ENCODE peak calls at places on chromosomes 12 and 14, in five cellular contexts. X, U, W, Z and N are unnamed samples.

GRCh38 chr14:54908230-54908629 is 5.6 kb upstream of the GCH1 start:
- DNase-seq in X (no peak), U (no peak), W (no peak), Z (no peak), N (no peak)

GRCh38 chr14:103679351-103679750 is 35.9 kb downstream of the XRCC3 start:
- DNase-seq in X (no peak), U (peak; percentile 59), W (peak; percentile 27), Z (peak; percentile 47), N (peak; percentile 34)

GRCh38 chr12:110314308-110314707 is 33.3 kb downstream of the ATP2A2 start:
- DNase-seq in X (no peak), U (peak; percentile 31), W (peak; percentile 89), Z (peak; percentile 86), N (no peak)

GRCh38 chr12:104485651-104486341 is 29.0 kb downstream of the CHST11 start:
- DNase-seq in X (no peak), U (no peak), W (no peak), Z (no peak), N (no peak)

GRCh38 chr14:72480465-72481243 is 413.2 kb downstream of the DPF3 start:
- DNase-seq in X (no peak), U (no peak), W (no peak), Z (no peak), N (no peak)

GRCh38 chr14:78182722-78183121 is 12.5 kb downstream of the NRXN3 start:
- DNase-seq in X (no peak), U (no peak), W (no peak), Z (no peak), N (no peak)

GRCh38 chr12:75548879-75549278 is 37.5 kb upstream of the KRR1 start:
- DNase-seq in X (no peak), U (no peak), W (no peak), Z (no peak), N (no peak)

GRCh38 chr12:122072031-122072970 is 6.3 kb upstream of the MLXIP start:
- DNase-seq in X (no peak), U (peak; percentile 84), W (peak; percentile 99), Z (peak; percentile 98), N (peak; percentile 94)

GRCh38 chr12:100716658-100716948 is 78.0 kb upstream of the ANO4 start:
- DNase-seq in X (no peak), U (no peak), W (peak; percentile 16), Z (peak; percentile 7), N (no peak)

GRCh38 chr12:77120695-77121094 is 55.3 kb upstream of the E2F7 start:
- DNase-seq in X (no peak), U (no peak), W (peak; percentile 75), Z (peak; percentile 68), N (peak; percentile 31)

GRCh38 chr12:65501093-65501621 is 222.7 kb downstream of the MSRB3 start:
- DNase-seq in X (no peak), U (no peak), W (no peak), Z (no peak), N (peak; percentile 82)

GRCh38 chr14:77707724-77708408 is at the start of the genes ALKBH1 and SLIRP:
- DNase-seq in X (peak; percentile 11), U (peak; percentile 95), W (peak; percentile 82), Z (peak; percentile 80), N (peak; percentile 90)

GRCh38 chr14:53054457-53054856 is 98.7 kb downstream of the DDHD1 start:
- DNase-seq in X (no peak), U (peak; percentile 66), W (peak; percentile 57), Z (peak; percentile 39), N (peak; percentile 19)

GRCh38 chr14:96092936-96093335 is 53.8 kb downstream of the C14orf132 start:
- DNase-seq in X (no peak), U (no peak), W (no peak), Z (no peak), N (no peak)

GRCh38 chr12:26122681-26123481 is 2.0 kb downstream of the BHLHE41 start:
- DNase-seq in X (no peak), U (peak; percentile 53), W (peak; percentile 90), Z (peak; percentile 85), N (peak; percentile 87)

GRCh38 chr12:24034160-24034559 is 84.7 kb upstream of the SOX5 start:
- DNase-seq in X (no peak), U (no peak), W (peak; percentile 22), Z (peak; percentile 34), N (no peak)

GRCh38 chr12:52360663-52361271 is 6.5 kb downstream of the KRT85 start:
- DNase-seq in X (no peak), U (no peak), W (no peak), Z (no peak), N (no peak)

GRCh38 chr12:26721800-26722199 is 111.2 kb downstream of the ITPR2 start:
- DNase-seq in X (no peak), U (no peak), W (no peak), Z (no peak), N (no peak)

GRCh38 chr14:94227029-94227428 is 52.9 kb downstream of the PPP4R4 start:
- DNase-seq in X (no peak), U (peak; percentile 24), W (peak; percentile 17), Z (peak; percentile 13), N (no peak)

GRCh38 chr14:100410056-100410565 is 87.0 kb downstream of the SLC25A47 start:
- DNase-seq in X (no peak), U (no peak), W (peak; percentile 27), Z (peak; percentile 87), N (peak; percentile 55)

GRCh38 chr12:62260733-62261683 is 804 bp downstream of the USP15 start:
- DNase-seq in X (peak; percentile 14), U (peak; percentile 44), W (peak; percentile 50), Z (peak; percentile 63), N (peak; percentile 54)

GRCh38 chr12:32418903-32419519 is 19.7 kb downstream of the FGD4 start:
- DNase-seq in X (no peak), U (no peak), W (no peak), Z (no peak), N (no peak)

GRCh38 chr12:132365226-132365625 is 35.8 kb upstream of the GALNT9 start:
- DNase-seq in X (no peak), U (no peak), W (no peak), Z (no peak), N (no peak)

GRCh38 chr12:48176417-48176751 is 7.1 kb upstream of the CCDC184 start:
- DNase-seq in X (no peak), U (no peak), W (no peak), Z (no peak), N (no peak)

GRCh38 chr12:70581199-70581598 is 56.0 kb downstream of the PTPRB start:
- DNase-seq in X (no peak), U (no peak), W (no peak), Z (no peak), N (no peak)

GRCh38 chr12:16136206-16136605 is 141.3 kb downstream of the SLC15A5 start:
- DNase-seq in X (no peak), U (no peak), W (no peak), Z (no peak), N (no peak)

GRCh38 chr14:76490735-76491134 is 114.8 kb downstream of the ESRRB start:
- DNase-seq in X (no peak), U (no peak), W (no peak), Z (no peak), N (no peak)